ENCODE peak calls at places on chromosomes 13 and 19, in five cellular contexts. One of them, this sample, is unnamed.

GRCh38 chr19:48975947-48976847 is 11.1 kb downstream of the FTL start:
- DNase-seq in stimulated activated CD8-positive, alpha-beta memory T cell treated with anti-CD3 and anti-CD28 coated beads, Interleukin-12 subunit alpha, Interleukin-12 subunit beta, amount 100 ng/mL, for 4 hours: no peak
- DNase-seq in sciatic nerve: no peak
- DNase-seq in NCI-H69: peak
- DNase-seq in fibroblast of pulmonary artery: no peak
- DNase-seq in this sample: no peak

GRCh38 chr19:45075215-45076028 is 856 bp downstream of the ZNF296 start:
- DNase-seq in sciatic nerve: peak
- DNase-seq in NCI-H69: peak
- DNase-seq in stimulated activated CD8-positive, alpha-beta memory T cell treated with anti-CD3 and anti-CD28 coated beads, Interleukin-12 subunit alpha, Interleukin-12 subunit beta, amount 100 ng/mL, for 4 hours: peak
- DNase-seq in fibroblast of pulmonary artery: no peak
- DNase-seq in this sample: no peak

GRCh38 chr19:34323433-34324204 is 41.4 kb upstream of the GPI start:
- DNase-seq in stimulated activated CD8-positive, alpha-beta memory T cell treated with anti-CD3 and anti-CD28 coated beads, Interleukin-12 subunit alpha, Interleukin-12 subunit beta, amount 100 ng/mL, for 4 hours: no peak
- DNase-seq in sciatic nerve: no peak
- DNase-seq in NCI-H69: no peak
- DNase-seq in fibroblast of pulmonary artery: no peak
- DNase-seq in this sample: no peak

GRCh38 chr13:38697628-38698333 is 10.9 kb downstream of the FREM2 start:
- DNase-seq in stimulated activated CD8-positive, alpha-beta memory T cell treated with anti-CD3 and anti-CD28 coated beads, Interleukin-12 subunit alpha, Interleukin-12 subunit beta, amount 100 ng/mL, for 4 hours: no peak
- DNase-seq in NCI-H69: peak
- DNase-seq in sciatic nerve: no peak
- DNase-seq in fibroblast of pulmonary artery: no peak
- DNase-seq in this sample: no peak

GRCh38 chr19:54137913-54138776 is 583 bp downstream of the CNOT3 start:
- DNase-seq in stimulated activated CD8-positive, alpha-beta memory T cell treated with anti-CD3 and anti-CD28 coated beads, Interleukin-12 subunit alpha, Interleukin-12 subunit beta, amount 100 ng/mL, for 4 hours: no peak
- DNase-seq in fibroblast of pulmonary artery: no peak
- DNase-seq in NCI-H69: peak
- DNase-seq in sciatic nerve: peak
- DNase-seq in this sample: no peak

GRCh38 chr13:104773775-104774174 is 1707.6 kb upstream of the SLC10A2 start:
- DNase-seq in fibroblast of pulmonary artery: peak
- DNase-seq in NCI-H69: peak
- DNase-seq in stimulated activated CD8-positive, alpha-beta memory T cell treated with anti-CD3 and anti-CD28 coated beads, Interleukin-12 subunit alpha, Interleukin-12 subunit beta, amount 100 ng/mL, for 4 hours: no peak
- DNase-seq in sciatic nerve: no peak
- DNase-seq in this sample: no peak

GRCh38 chr13:75876371-75877050 is 240.4 kb downstream of the LMO7 start:
- DNase-seq in fibroblast of pulmonary artery: peak
- DNase-seq in NCI-H69: peak
- DNase-seq in stimulated activated CD8-positive, alpha-beta memory T cell treated with anti-CD3 and anti-CD28 coated beads, Interleukin-12 subunit alpha, Interleukin-12 subunit beta, amount 100 ng/mL, for 4 hours: peak
- DNase-seq in sciatic nerve: peak
- DNase-seq in this sample: peak

GRCh38 chr13:71876648-71877279 is 9.8 kb upstream of the DACH1 start:
- DNase-seq in fibroblast of pulmonary artery: no peak
- DNase-seq in NCI-H69: peak
- DNase-seq in stimulated activated CD8-positive, alpha-beta memory T cell treated with anti-CD3 and anti-CD28 coated beads, Interleukin-12 subunit alpha, Interleukin-12 subunit beta, amount 100 ng/mL, for 4 hours: no peak
- DNase-seq in sciatic nerve: no peak
- DNase-seq in this sample: no peak

GRCh38 chr19:29107831-29108230 is 105.1 kb downstream of the UQCRFS1 start:
- DNase-seq in stimulated activated CD8-positive, alpha-beta memory T cell treated with anti-CD3 and anti-CD28 coated beads, Interleukin-12 subunit alpha, Interleukin-12 subunit beta, amount 100 ng/mL, for 4 hours: no peak
- DNase-seq in fibroblast of pulmonary artery: no peak
- DNase-seq in sciatic nerve: no peak
- DNase-seq in NCI-H69: no peak
- DNase-seq in this sample: no peak

GRCh38 chr13:76646946-76647345 is 239.3 kb downstream of the KCTD12 start:
- DNase-seq in stimulated activated CD8-positive, alpha-beta memory T cell treated with anti-CD3 and anti-CD28 coated beads, Interleukin-12 subunit alpha, Interleukin-12 subunit beta, amount 100 ng/mL, for 4 hours: no peak
- DNase-seq in NCI-H69: no peak
- DNase-seq in sciatic nerve: no peak
- DNase-seq in fibroblast of pulmonary artery: no peak
- DNase-seq in this sample: no peak

GRCh38 chr19:19115954-19116353 is 22.3 kb downstream of the TMEM161A start:
- DNase-seq in stimulated activated CD8-positive, alpha-beta memory T cell treated with anti-CD3 and anti-CD28 coated beads, Interleukin-12 subunit alpha, Interleukin-12 subunit beta, amount 100 ng/mL, for 4 hours: no peak
- DNase-seq in fibroblast of pulmonary artery: peak
- DNase-seq in NCI-H69: peak
- DNase-seq in sciatic nerve: no peak
- DNase-seq in this sample: no peak

GRCh38 chr13:46559272-46559805 is 6.4 kb downstream of the LRCH1 start:
- DNase-seq in sciatic nerve: no peak
- DNase-seq in fibroblast of pulmonary artery: peak
- DNase-seq in NCI-H69: peak
- DNase-seq in stimulated activated CD8-positive, alpha-beta memory T cell treated with anti-CD3 and anti-CD28 coated beads, Interleukin-12 subunit alpha, Interleukin-12 subunit beta, amount 100 ng/mL, for 4 hours: no peak
- DNase-seq in this sample: no peak

GRCh38 chr13:67554746-67555452 is 324.8 kb upstream of the PCDH9 start:
- DNase-seq in NCI-H69: no peak
- DNase-seq in sciatic nerve: no peak
- DNase-seq in fibroblast of pulmonary artery: no peak
- DNase-seq in stimulated activated CD8-positive, alpha-beta memory T cell treated with anti-CD3 and anti-CD28 coated beads, Interleukin-12 subunit alpha, Interleukin-12 subunit beta, amount 100 ng/mL, for 4 hours: no peak
- DNase-seq in this sample: no peak

GRCh38 chr13:102277286-102277685 is 124.6 kb downstream of the FGF14 start:
- DNase-seq in NCI-H69: peak
- DNase-seq in fibroblast of pulmonary artery: no peak
- DNase-seq in sciatic nerve: no peak
- DNase-seq in stimulated activated CD8-positive, alpha-beta memory T cell treated with anti-CD3 and anti-CD28 coated beads, Interleukin-12 subunit alpha, Interleukin-12 subunit beta, amount 100 ng/mL, for 4 hours: no peak
- DNase-seq in this sample: no peak

GRCh38 chr13:33363328-33363727 is 77.8 kb upstream of the STARD13 start:
- DNase-seq in stimulated activated CD8-positive, alpha-beta memory T cell treated with anti-CD3 and anti-CD28 coated beads, Interleukin-12 subunit alpha, Interleukin-12 subunit beta, amount 100 ng/mL, for 4 hours: no peak
- DNase-seq in sciatic nerve: no peak
- DNase-seq in fibroblast of pulmonary artery: no peak
- DNase-seq in NCI-H69: no peak
- DNase-seq in this sample: no peak

GRCh38 chr13:41740479-41740878 is 220.4 kb downstream of the VWA8 start:
- DNase-seq in NCI-H69: no peak
- DNase-seq in sciatic nerve: no peak
- DNase-seq in stimulated activated CD8-positive, alpha-beta memory T cell treated with anti-CD3 and anti-CD28 coated beads, Interleukin-12 subunit alpha, Interleukin-12 subunit beta, amount 100 ng/mL, for 4 hours: no peak
- DNase-seq in fibroblast of pulmonary artery: peak
- DNase-seq in this sample: no peak

GRCh38 chr13:59951011-59951410 is 212.7 kb downstream of the DIAPH3 start:
- DNase-seq in NCI-H69: no peak
- DNase-seq in fibroblast of pulmonary artery: no peak
- DNase-seq in stimulated activated CD8-positive, alpha-beta memory T cell treated with anti-CD3 and anti-CD28 coated beads, Interleukin-12 subunit alpha, Interleukin-12 subunit beta, amount 100 ng/mL, for 4 hours: no peak
- DNase-seq in sciatic nerve: no peak
- DNase-seq in this sample: no peak

GRCh38 chr13:20188649-20189553 is 3.8 kb downstream of the GJB2 start:
- DNase-seq in sciatic nerve: no peak
- DNase-seq in stimulated activated CD8-positive, alpha-beta memory T cell treated with anti-CD3 and anti-CD28 coated beads, Interleukin-12 subunit alpha, Interleukin-12 subunit beta, amount 100 ng/mL, for 4 hours: no peak
- DNase-seq in fibroblast of pulmonary artery: no peak
- DNase-seq in NCI-H69: no peak
- DNase-seq in this sample: no peak

GRCh38 chr19:14031719-14032480 is at the start of gene IL27RA:
- DNase-seq in fibroblast of pulmonary artery: peak
- DNase-seq in NCI-H69: peak
- DNase-seq in stimulated activated CD8-positive, alpha-beta memory T cell treated with anti-CD3 and anti-CD28 coated beads, Interleukin-12 subunit alpha, Interleukin-12 subunit beta, amount 100 ng/mL, for 4 hours: peak
- DNase-seq in sciatic nerve: peak
- DNase-seq in this sample: peak

GRCh38 chr13:77751513-77752456 is 54.3 kb downstream of the SLAIN1 start:
- DNase-seq in fibroblast of pulmonary artery: peak
- DNase-seq in sciatic nerve: no peak
- DNase-seq in NCI-H69: peak
- DNase-seq in stimulated activated CD8-positive, alpha-beta memory T cell treated with anti-CD3 and anti-CD28 coated beads, Interleukin-12 subunit alpha, Interleukin-12 subunit beta, amount 100 ng/mL, for 4 hours: no peak
- DNase-seq in this sample: no peak

GRCh38 chr19:2330632-2331284 is 2.3 kb downstream of the SPPL2B start:
- DNase-seq in stimulated activated CD8-positive, alpha-beta memory T cell treated with anti-CD3 and anti-CD28 coated beads, Interleukin-12 subunit alpha, Interleukin-12 subunit beta, amount 100 ng/mL, for 4 hours: no peak
- DNase-seq in sciatic nerve: no peak
- DNase-seq in fibroblast of pulmonary artery: no peak
- DNase-seq in NCI-H69: peak
- DNase-seq in this sample: no peak

GRCh38 chr13:60229708-60230272 is 66.1 kb upstream of the DIAPH3 start:
- DNase-seq in fibroblast of pulmonary artery: no peak
- DNase-seq in sciatic nerve: no peak
- DNase-seq in stimulated activated CD8-positive, alpha-beta memory T cell treated with anti-CD3 and anti-CD28 coated beads, Interleukin-12 subunit alpha, Interleukin-12 subunit beta, amount 100 ng/mL, for 4 hours: no peak
- DNase-seq in NCI-H69: peak
- DNase-seq in this sample: no peak

GRCh38 chr19:46728208-46728607 is 11.3 kb upstream of the PRKD2 start:
- DNase-seq in stimulated activated CD8-positive, alpha-beta memory T cell treated with anti-CD3 and anti-CD28 coated beads, Interleukin-12 subunit alpha, Interleukin-12 subunit beta, amount 100 ng/mL, for 4 hours: no peak
- DNase-seq in sciatic nerve: peak
- DNase-seq in fibroblast of pulmonary artery: no peak
- DNase-seq in NCI-H69: no peak
- DNase-seq in this sample: no peak

GRCh38 chr19:53394522-53394973 is 401 bp upstream of the ZNF765 start:
- DNase-seq in sciatic nerve: peak
- DNase-seq in fibroblast of pulmonary artery: no peak
- DNase-seq in NCI-H69: peak
- DNase-seq in stimulated activated CD8-positive, alpha-beta memory T cell treated with anti-CD3 and anti-CD28 coated beads, Interleukin-12 subunit alpha, Interleukin-12 subunit beta, amount 100 ng/mL, for 4 hours: no peak
- DNase-seq in this sample: no peak

GRCh38 chr19:1767464-1767933 is 14.2 kb downstream of the ONECUT3 start:
- DNase-seq in NCI-H69: peak
- DNase-seq in stimulated activated CD8-positive, alpha-beta memory T cell treated with anti-CD3 and anti-CD28 coated beads, Interleukin-12 subunit alpha, Interleukin-12 subunit beta, amount 100 ng/mL, for 4 hours: peak
- DNase-seq in fibroblast of pulmonary artery: no peak
- DNase-seq in sciatic nerve: peak
- DNase-seq in this sample: no peak

GRCh38 chr19:33724021-33724722 is 72.5 kb upstream of the KCTD15 start:
- DNase-seq in stimulated activated CD8-positive, alpha-beta memory T cell treated with anti-CD3 and anti-CD28 coated beads, Interleukin-12 subunit alpha, Interleukin-12 subunit beta, amount 100 ng/mL, for 4 hours: no peak
- DNase-seq in NCI-H69: peak
- DNase-seq in fibroblast of pulmonary artery: no peak
- DNase-seq in sciatic nerve: no peak
- DNase-seq in this sample: no peak

GRCh38 chr13:33015791-33016323 is 366 bp upstream of the KL start:
- DNase-seq in stimulated activated CD8-positive, alpha-beta memory T cell treated with anti-CD3 and anti-CD28 coated beads, Interleukin-12 subunit alpha, Interleukin-12 subunit beta, amount 100 ng/mL, for 4 hours: no peak
- DNase-seq in NCI-H69: peak
- DNase-seq in sciatic nerve: peak
- DNase-seq in fibroblast of pulmonary artery: no peak
- DNase-seq in this sample: no peak

GRCh38 chr19:51407631-51408131 is 9.8 kb downstream of the SIGLEC10 start:
- DNase-seq in sciatic nerve: no peak
- DNase-seq in NCI-H69: no peak
- DNase-seq in fibroblast of pulmonary artery: peak
- DNase-seq in stimulated activated CD8-positive, alpha-beta memory T cell treated with anti-CD3 and anti-CD28 coated beads, Interleukin-12 subunit alpha, Interleukin-12 subunit beta, amount 100 ng/mL, for 4 hours: no peak
- DNase-seq in this sample: no peak

GRCh38 chr13:33191425-33192221 is 93.9 kb downstream of the STARD13 start:
- DNase-seq in stimulated activated CD8-positive, alpha-beta memory T cell treated with anti-CD3 and anti-CD28 coated beads, Interleukin-12 subunit alpha, Interleukin-12 subunit beta, amount 100 ng/mL, for 4 hours: no peak
- DNase-seq in NCI-H69: peak
- DNase-seq in fibroblast of pulmonary artery: no peak
- DNase-seq in sciatic nerve: no peak
- DNase-seq in this sample: no peak

GRCh38 chr13:33678906-33679657 is 138.9 kb upstream of the RFC3 start:
- DNase-seq in fibroblast of pulmonary artery: peak
- DNase-seq in sciatic nerve: peak
- DNase-seq in stimulated activated CD8-positive, alpha-beta memory T cell treated with anti-CD3 and anti-CD28 coated beads, Interleukin-12 subunit alpha, Interleukin-12 subunit beta, amount 100 ng/mL, for 4 hours: peak
- DNase-seq in NCI-H69: no peak
- DNase-seq in this sample: peak

GRCh38 chr19:33348301-33349010 is 25.1 kb upstream of the CEBPG start:
- DNase-seq in NCI-H69: no peak
- DNase-seq in stimulated activated CD8-positive, alpha-beta memory T cell treated with anti-CD3 and anti-CD28 coated beads, Interleukin-12 subunit alpha, Interleukin-12 subunit beta, amount 100 ng/mL, for 4 hours: no peak
- DNase-seq in sciatic nerve: peak
- DNase-seq in fibroblast of pulmonary artery: peak
- DNase-seq in this sample: no peak

This sample was measured in amygdala.